ENCODE peak calls at places on chromosome 10, in nine cellular contexts. A is suprapubic skin; S is heart left ventricle; Z is CD8-positive, alpha-beta T cell; L is colonic mucosa; E is cardiac muscle cell; W is fibroblast of lung; K is HCT116; B is heart right ventricle. I is an unnamed sample.

GRCh38 chr10:42984761-42985325 is 92.0 kb upstream of the RET start:
- DNase-seq in E (no peak), Z (no peak), B (no peak), W (no peak), S (peak; percentile 12), A (peak; percentile 64), K (no peak), L (peak; percentile 9), I (peak; percentile 4)

GRCh38 chr10:79422178-79422892 is 23.1 kb downstream of the ZCCHC24 start:
- DNase-seq in L (no peak), S (no peak), Z (no peak), A (peak; percentile 93), E (peak; percentile 94), B (peak; percentile 59), K (no peak), W (peak; percentile 84), I (peak; percentile 69)

GRCh38 chr10:28503114-28503513 is 29.8 kb upstream of the WAC start:
- DNase-seq in A (no peak), E (no peak), Z (no peak), S (no peak), K (peak; percentile 27), L (peak; percentile 83), W (peak; percentile 15), B (peak; percentile 15), I (peak; percentile 51)

GRCh38 chr10:49185213-49185612 is 3.0 kb downstream of the TMEM273 start:
- DNase-seq in E (no peak), L (no peak), W (no peak), Z (no peak), K (no peak), B (no peak), S (no peak), A (no peak), I (no peak)

GRCh38 chr10:6083523-6084475 is 5.0 kb upstream of the RBM17 start:
- DNase-seq in K (no peak), S (no peak), L (no peak), A (no peak), B (no peak), Z (no peak), W (peak; percentile 70), E (peak; percentile 70), I (no peak)

GRCh38 chr10:131246089-131246488 is 65.4 kb downstream of the TCERG1L start:
- DNase-seq in Z (no peak), K (no peak), W (no peak), L (no peak), B (no peak), A (no peak), S (no peak), E (no peak), I (no peak)

GRCh38 chr10:91185239-91185875 is 35.1 kb upstream of the PCGF5 start:
- DNase-seq in Z (no peak), W (peak; percentile 78), B (no peak), E (peak; percentile 52), A (no peak), K (peak; percentile 8), L (no peak), S (no peak), I (no peak)

GRCh38 chr10:59896186-59896585 is 10.2 kb downstream of the CCDC6 start:
- DNase-seq in B (peak; percentile 22), L (peak; percentile 79), K (no peak), W (no peak), S (no peak), Z (no peak), E (no peak), A (no peak), I (peak; percentile 53)

GRCh38 chr10:62543566-62543965 is 169.4 kb downstream of the ZNF365 start:
- DNase-seq in Z (no peak), E (peak; percentile 69), A (no peak), L (no peak), B (no peak), W (peak; percentile 76), S (no peak), K (no peak), I (no peak)

GRCh38 chr10:62817763-62818425 is 1.7 kb upstream of the EGR2 start:
- DNase-seq in S (peak; percentile 81), A (no peak), W (peak; percentile 79), K (peak; percentile 56), Z (peak; percentile 60), E (peak; percentile 85), L (peak; percentile 72), B (peak; percentile 77), I (peak; percentile 73)

GRCh38 chr10:5125315-5126044 is 31.3 kb downstream of the AKR1C3 start:
- DNase-seq in W (no peak), A (no peak), K (no peak), S (no peak), Z (no peak), L (no peak), B (no peak), E (peak; percentile 7), I (no peak)

DNA sequence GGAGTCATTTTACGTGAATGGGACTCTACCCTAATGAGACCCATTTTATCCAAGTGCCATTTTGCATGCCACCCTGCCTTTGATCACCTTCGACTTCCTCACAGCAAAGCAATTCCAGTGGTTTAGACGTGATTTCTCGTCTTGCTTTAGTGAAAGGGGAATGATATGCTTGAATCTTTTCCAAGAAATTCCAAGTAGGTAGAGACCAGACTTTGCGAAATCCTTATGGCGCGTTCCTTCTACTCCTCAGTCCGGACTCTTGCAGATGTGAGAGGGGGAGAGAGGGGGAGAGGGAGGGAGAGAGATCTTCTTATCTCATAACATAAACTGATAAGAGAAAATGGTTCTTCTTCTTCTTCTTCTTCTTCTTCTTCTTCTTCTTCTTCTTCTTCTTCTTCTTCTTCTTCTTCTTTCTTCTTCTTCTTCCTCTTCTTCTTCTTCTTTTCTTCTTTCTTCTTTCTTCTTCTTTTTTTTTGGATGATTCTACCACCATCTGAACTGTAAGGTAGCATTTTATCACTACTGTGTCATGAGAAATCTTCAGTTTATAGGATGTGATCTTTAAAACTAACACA is 878 bp downstream of the SPAG6 start:
- DNase-seq in W (no peak), K (no peak), L (no peak), A (no peak), Z (no peak), B (no peak), S (no peak), E (no peak), I (no peak)
- H3K27me3 ChIP-seq in W (peaks cover 48% of the 10 kb centered on the region), K (peaks cover 3% of the 10 kb centered on the region), L (peaks cover 58% of the 10 kb centered on the region), A (peaks cover 82% of the 10 kb centered on the region), Z (peaks cover 46% of the 10 kb centered on the region), B (peaks cover 87% of the 10 kb centered on the region), S (peaks cover 96% of the 10 kb centered on the region), E (peaks cover 91% of the 10 kb centered on the region), I (peaks cover 51% of the 10 kb centered on the region)

DNA sequence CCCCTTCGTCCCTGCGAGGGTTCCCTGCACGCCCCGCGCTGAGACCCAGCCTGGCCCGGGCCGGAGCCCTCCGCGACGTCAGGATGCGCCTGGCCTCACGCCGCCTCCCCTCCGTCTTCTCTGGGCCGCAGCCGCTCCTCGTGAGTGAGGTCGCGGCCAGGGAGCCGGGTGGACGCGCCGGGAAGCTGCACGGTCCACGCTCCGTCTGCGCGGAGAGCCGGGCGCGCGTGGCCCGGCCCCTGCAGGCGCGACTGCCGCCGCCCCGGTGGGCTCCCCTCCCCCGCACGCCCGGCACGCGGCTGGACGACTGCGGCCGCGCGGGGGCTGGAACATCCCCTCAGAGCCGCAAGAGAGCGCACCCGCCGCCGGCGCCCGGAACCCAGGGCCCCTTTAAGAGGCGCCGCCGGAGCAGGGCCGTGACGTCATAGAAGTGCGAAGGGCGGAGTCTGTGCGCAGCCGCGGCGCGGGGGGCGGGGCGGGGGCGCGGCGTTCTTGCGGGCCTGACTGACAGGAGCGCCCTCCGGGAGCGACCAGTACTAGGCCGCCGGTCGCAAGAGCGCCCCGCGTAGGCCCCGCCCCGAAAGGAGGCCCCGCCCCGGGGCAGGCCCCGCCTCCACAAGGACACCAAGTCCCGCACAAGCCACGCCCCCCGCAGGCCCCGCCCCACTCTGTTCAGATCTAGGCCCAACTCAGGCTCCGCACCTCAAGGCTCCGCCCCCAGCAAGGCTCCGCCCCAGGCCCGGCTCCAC is 449 bp upstream of the INPP5A start:
- DNase-seq in L (peak; percentile 100), S (peak; percentile 100), A (peak; percentile 100), K (peak; percentile 85), B (peak; percentile 100), Z (peak; percentile 100), W (peak; percentile 97), E (peak; percentile 100), I (peak; percentile 100)
- TF ChIP-seq CTCF in L (no peak), S (peak; percentile 61), A (no peak), K (no peak), B (peak; percentile 65), Z (peak; percentile 27), W (peak; percentile 15), E (peak; percentile 12), I (no peak)

GRCh38 chr10:132784582-132785432 is 1.1 kb downstream of the NKX6-2 start:
- DNase-seq in B (no peak), Z (no peak), S (no peak), E (peak; percentile 6), K (no peak), A (no peak), L (no peak), W (peak; percentile 7), I (no peak)

GRCh38 chr10:132786529-132787252 is 744 bp upstream of the NKX6-2 start:
- DNase-seq in K (no peak), L (no peak), E (no peak), W (no peak), S (no peak), B (no peak), A (no peak), Z (no peak), I (no peak)

GRCh38 chr10:132785433-132786278 is at the start of gene NKX6-2:
- DNase-seq in L (no peak), W (peak; percentile 16), B (no peak), Z (no peak), E (peak; percentile 13), A (no peak), S (no peak), K (no peak), I (no peak)

GRCh38 chr10:132787253-132788179 is 1.6 kb upstream of the NKX6-2 start:
- DNase-seq in L (no peak), W (no peak), K (no peak), S (no peak), B (no peak), Z (no peak), A (no peak), E (no peak), I (no peak)

GRCh38 chr10:132786279-132786528 is 257 bp upstream of the NKX6-2 start:
- DNase-seq in B (no peak), Z (no peak), S (no peak), K (no peak), A (no peak), E (no peak), W (no peak), L (no peak), I (no peak)
- H3K27me3 ChIP-seq in B (peaks cover 73% of the 10 kb centered on the region), Z (no peaks in the 10 kb centered on the region), S (peaks cover 73% of the 10 kb centered on the region), K (no peaks in the 10 kb centered on the region), A (peaks cover 73% of the 10 kb centered on the region), E (peaks cover 98% of the 10 kb centered on the region), W (peaks cover 33% of the 10 kb centered on the region), L (peaks cover 63% of the 10 kb centered on the region), I (peaks cover 61% of the 10 kb centered on the region)

DNA sequence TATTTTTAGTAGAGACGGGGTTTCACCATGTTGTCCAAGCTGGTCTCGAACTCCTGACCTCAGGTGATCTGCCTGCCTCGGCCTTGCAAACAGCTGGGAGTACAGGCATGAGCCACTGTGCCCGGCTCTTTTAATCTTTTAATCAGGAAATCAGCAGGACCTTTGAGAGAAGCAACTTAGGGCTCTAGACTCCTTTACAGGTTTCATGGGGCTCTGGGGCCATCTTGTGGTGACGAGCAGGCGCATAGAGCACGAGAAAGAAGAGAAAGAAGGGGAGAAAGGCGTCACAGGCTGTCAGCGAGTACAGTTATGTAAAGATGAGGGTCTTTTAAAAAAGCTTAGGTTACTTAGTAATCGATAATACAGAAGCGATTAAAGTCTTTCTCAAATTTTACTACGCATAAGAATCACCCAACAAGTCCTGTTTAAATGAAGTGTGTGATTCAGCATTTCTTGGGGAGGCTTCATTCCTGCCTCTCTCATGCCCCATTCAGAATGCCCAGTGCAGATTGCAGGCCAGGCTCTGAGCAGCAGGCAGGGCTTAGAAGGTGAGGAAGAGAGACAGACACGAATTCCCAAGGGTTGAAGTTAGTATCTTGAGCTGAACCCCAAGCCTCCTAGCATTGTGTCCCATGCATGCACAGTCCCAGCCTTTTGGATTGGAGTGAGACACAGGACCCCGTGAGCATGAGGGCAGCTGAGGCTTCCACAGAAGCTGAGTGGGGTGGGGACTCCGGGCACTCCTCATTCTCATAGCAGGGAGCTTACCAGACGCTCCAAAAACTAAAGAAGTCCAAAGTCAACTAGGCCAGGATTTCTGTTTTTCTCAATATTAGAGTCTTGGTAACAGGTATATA is 23.6 kb upstream of the PFKP start:
- DNase-seq in Z (peak; percentile 51), L (peak; percentile 72), E (peak; percentile 78), B (peak; percentile 33), A (no peak), S (peak; percentile 65), W (peak; percentile 73), K (peak; percentile 74), I (peak; percentile 48)
- TF ChIP-seq CTCF in Z (peak; percentile 29), L (peak; percentile 63), E (peak; percentile 83), B (peak; percentile 82), A (peak; percentile 19), S (peak; percentile 79), W (peak; percentile 87), K (peak; percentile 88), I (peak; percentile 73)